ENCODE peak calls at places on chromosomes 16 and 17, in five cellular contexts. P is colonic mucosa, W is BE2C, S is KBM-7, M is lung. N is an unnamed sample.

GRCh38 chr16:28621756-28622155 is 11.9 kb upstream of the SULT1A1 start:
- DNase-seq in P (no peak), W (no peak), S (no peak), M (no peak), N (peak; percentile 8)

GRCh38 chr17:63753215-63753614 is 11.6 kb upstream of the STRADA start:
- DNase-seq in P (no peak), W (no peak), S (no peak), M (no peak), N (no peak)

GRCh38 chr16:11391576-11391975 is 46.3 kb downstream of the RMI2 start:
- DNase-seq in P (no peak), W (no peak), S (no peak), M (peak; percentile 83), N (peak; percentile 89)

GRCh38 chr16:28880589-28880915 is 2.3 kb downstream of the ATP2A1 start:
- DNase-seq in P (no peak), W (no peak), S (no peak), M (no peak), N (no peak)

GRCh38 chr17:55275894-55276804 is 11.4 kb downstream of the HLF start:
- DNase-seq in P (no peak), W (no peak), S (no peak), M (no peak), N (no peak)

GRCh38 chr17:42458497-42459255 is at the start of gene ATP6V0A1:
- DNase-seq in P (peak; percentile 96), W (peak; percentile 99), S (peak; percentile 80), M (peak; percentile 95), N (peak; percentile 98)

GRCh38 chr16:54180421-54181359 is 105.9 kb downstream of the IRX3 start:
- DNase-seq in P (no peak), W (no peak), S (no peak), M (no peak), N (no peak)

GRCh38 chr16:14564881-14565687 is 65.0 kb downstream of the PARN start:
- DNase-seq in P (no peak), W (no peak), S (no peak), M (no peak), N (no peak)

GRCh38 chr17:11986939-11987329 is 10.3 kb downstream of the ZNF18 start:
- DNase-seq in P (no peak), W (no peak), S (peak; percentile 44), M (no peak), N (peak; percentile 35)

GRCh38 chr17:39668141-39668924 is at the start of gene PNMT:
- DNase-seq in P (peak; percentile 78), W (peak; percentile 88), S (peak; percentile 40), M (peak; percentile 62), N (peak; percentile 95)

GRCh38 chr16:67389911-67390815 is 3.1 kb downstream of the TPPP3 start:
- DNase-seq in P (no peak), W (no peak), S (peak; percentile 61), M (no peak), N (peak; percentile 23)

N was measured in H7.